ENCODE peak calls at places on chromosomes 7 and 10, in five cellular contexts. One of them, this sample, is unnamed.

GRCh38 chr10:31457858-31458257 is 138.8 kb downstream of the ZEB1 start:
- DNase-seq in left lung: no peak
- DNase-seq in colonic mucosa: no peak
- DNase-seq in breast epithelium: no peak
- DNase-seq in psoas muscle: no peak
- DNase-seq in this sample: no peak

GRCh38 chr10:88932539-88933256 is 19.9 kb downstream of the ACTA2 start:
- DNase-seq in left lung: peak; percentile 43
- DNase-seq in colonic mucosa: peak; percentile 60
- DNase-seq in psoas muscle: peak; percentile 54
- DNase-seq in breast epithelium: peak; percentile 82
- DNase-seq in this sample: no peak

GRCh38 chr7:78530351-78530750 is 731.8 kb downstream of the PHTF2 start:
- DNase-seq in left lung: no peak
- DNase-seq in psoas muscle: no peak
- DNase-seq in colonic mucosa: no peak
- DNase-seq in breast epithelium: no peak
- DNase-seq in this sample: no peak

GRCh38 chr7:35777121-35777520 is 23.7 kb upstream of the SEPTIN7 start:
- DNase-seq in left lung: no peak
- DNase-seq in colonic mucosa: no peak
- DNase-seq in psoas muscle: no peak
- DNase-seq in breast epithelium: no peak
- DNase-seq in this sample: no peak

GRCh38 chr10:121495719-121496118 is 102.5 kb downstream of the FGFR2 start:
- DNase-seq in left lung: no peak
- DNase-seq in colonic mucosa: no peak
- DNase-seq in psoas muscle: no peak
- DNase-seq in breast epithelium: peak; percentile 80
- DNase-seq in this sample: peak; percentile 67

GRCh38 chr7:15836041-15836440 is 149.6 kb upstream of the MEOX2 start:
- DNase-seq in breast epithelium: no peak
- DNase-seq in psoas muscle: no peak
- DNase-seq in left lung: no peak
- DNase-seq in colonic mucosa: no peak
- DNase-seq in this sample: no peak

GRCh38 chr10:35300063-35300699 is 36.1 kb upstream of the CCNY start:
- DNase-seq in left lung: no peak
- DNase-seq in colonic mucosa: peak; percentile 29
- DNase-seq in breast epithelium: no peak
- DNase-seq in psoas muscle: peak; percentile 67
- DNase-seq in this sample: no peak

GRCh38 chr7:115911466-115911865 is 119.1 kb downstream of the TFEC start:
- DNase-seq in colonic mucosa: no peak
- DNase-seq in breast epithelium: no peak
- DNase-seq in psoas muscle: no peak
- DNase-seq in left lung: no peak
- DNase-seq in this sample: no peak

GRCh38 chr7:127586346-127586745 is 950 bp upstream of the GCC1 start:
- DNase-seq in breast epithelium: no peak
- DNase-seq in colonic mucosa: no peak
- DNase-seq in psoas muscle: no peak
- DNase-seq in left lung: no peak
- DNase-seq in this sample: no peak

GRCh38 chr7:125316451-125316850 is 386.8 kb upstream of the POT1 start:
- DNase-seq in left lung: peak; percentile 34
- DNase-seq in colonic mucosa: no peak
- DNase-seq in psoas muscle: no peak
- DNase-seq in breast epithelium: no peak
- DNase-seq in this sample: no peak

GRCh38 chr10:30433286-30433778 is 652 bp upstream of the MAP3K8 start:
- DNase-seq in left lung: peak; percentile 79
- DNase-seq in psoas muscle: peak; percentile 87
- DNase-seq in breast epithelium: peak; percentile 75
- DNase-seq in colonic mucosa: peak; percentile 83
- DNase-seq in this sample: peak; percentile 91

GRCh38 chr10:19164461-19164860 is 115.9 kb downstream of the MALRD1 start:
- DNase-seq in colonic mucosa: no peak
- DNase-seq in left lung: no peak
- DNase-seq in breast epithelium: no peak
- DNase-seq in psoas muscle: no peak
- DNase-seq in this sample: no peak

GRCh38 chr7:13724631-13725566 is 264.6 kb downstream of the ETV1 start:
- DNase-seq in psoas muscle: no peak
- DNase-seq in breast epithelium: no peak
- DNase-seq in left lung: no peak
- DNase-seq in colonic mucosa: no peak
- DNase-seq in this sample: no peak

GRCh38 chr10:129890170-129890569 is 73.9 kb downstream of the EBF3 start:
- DNase-seq in left lung: no peak
- DNase-seq in colonic mucosa: no peak
- DNase-seq in breast epithelium: no peak
- DNase-seq in psoas muscle: peak; percentile 40
- DNase-seq in this sample: no peak

GRCh38 chr7:132161231-132161915 is 414.9 kb downstream of the PLXNA4 start:
- DNase-seq in psoas muscle: peak; percentile 71
- DNase-seq in left lung: peak; percentile 75
- DNase-seq in colonic mucosa: no peak
- DNase-seq in breast epithelium: peak; percentile 49
- DNase-seq in this sample: peak; percentile 89

GRCh38 chr10:87659571-87660483 is at the start of gene PAPSS2:
- DNase-seq in left lung: peak; percentile 83
- DNase-seq in colonic mucosa: peak; percentile 72
- DNase-seq in breast epithelium: peak; percentile 21
- DNase-seq in psoas muscle: peak; percentile 70
- DNase-seq in this sample: peak; percentile 89

GRCh38 chr10:22476601-22477364 is 131.5 kb downstream of the SPAG6 start:
- DNase-seq in left lung: no peak
- DNase-seq in colonic mucosa: no peak
- DNase-seq in psoas muscle: no peak
- DNase-seq in breast epithelium: no peak
- DNase-seq in this sample: no peak

GRCh38 chr7:50627824-50628361 is 62.7 kb upstream of the DDC start:
- DNase-seq in breast epithelium: no peak
- DNase-seq in psoas muscle: peak; percentile 59
- DNase-seq in left lung: no peak
- DNase-seq in colonic mucosa: no peak
- DNase-seq in this sample: peak; percentile 29

GRCh38 chr10:103776878-103777591 is 78.3 kb downstream of the SH3PXD2A start:
- DNase-seq in psoas muscle: peak; percentile 87
- DNase-seq in left lung: no peak
- DNase-seq in colonic mucosa: no peak
- DNase-seq in breast epithelium: no peak
- DNase-seq in this sample: no peak

GRCh38 chr10:30751678-30752331 is 122.3 kb upstream of the LYZL2 start:
- DNase-seq in left lung: peak; percentile 42
- DNase-seq in breast epithelium: no peak
- DNase-seq in psoas muscle: peak; percentile 89
- DNase-seq in colonic mucosa: peak; percentile 56
- DNase-seq in this sample: peak; percentile 82

GRCh38 chr10:51244739-51245138 is 170.5 kb downstream of the PRKG1 start:
- DNase-seq in left lung: no peak
- DNase-seq in breast epithelium: no peak
- DNase-seq in psoas muscle: no peak
- DNase-seq in colonic mucosa: no peak
- DNase-seq in this sample: no peak

GRCh38 chr7:155753446-155753965 is 58.8 kb downstream of the SHH start:
- DNase-seq in psoas muscle: no peak
- DNase-seq in breast epithelium: no peak
- DNase-seq in left lung: no peak
- DNase-seq in colonic mucosa: no peak
- DNase-seq in this sample: no peak

DNA sequence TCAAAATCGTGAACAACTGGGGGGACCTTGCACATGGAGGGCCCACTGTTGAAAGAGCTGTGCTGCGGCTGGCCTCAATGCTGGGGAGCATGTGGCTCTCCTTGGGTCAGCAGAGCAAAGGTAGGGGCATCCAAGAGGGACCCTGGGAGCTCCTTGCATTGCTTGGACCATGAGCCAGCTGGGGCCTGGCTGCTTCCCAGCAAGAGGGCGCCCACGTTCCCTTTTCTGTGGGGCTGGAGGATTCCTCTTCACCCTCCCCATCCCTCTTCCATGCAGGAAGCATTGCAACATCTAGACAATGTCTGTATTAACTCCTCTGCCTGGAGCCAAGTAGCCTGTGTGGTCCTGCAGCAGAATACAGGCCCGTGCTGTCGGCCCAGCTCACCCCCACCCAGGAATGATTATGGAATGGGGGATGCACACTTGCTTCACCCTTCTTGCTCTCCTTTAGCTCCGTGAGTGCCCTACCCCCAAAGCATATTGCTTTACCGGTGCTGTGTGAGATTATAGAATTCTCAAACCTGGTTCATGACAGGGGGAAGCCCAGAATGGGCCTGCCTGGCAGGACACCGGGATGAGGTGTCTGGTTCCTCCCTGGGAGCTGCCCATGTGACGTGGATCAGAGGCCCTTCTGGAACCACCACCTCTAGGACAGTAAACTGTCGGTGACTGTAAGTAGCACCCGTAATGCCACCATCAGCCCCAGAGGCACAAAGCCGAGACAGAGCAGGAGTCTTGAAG is 61.9 kb downstream of the SYPL1 start:
- DNase-seq in colonic mucosa: no peak
- DNase-seq in left lung: no peak
- DNase-seq in breast epithelium: no peak
- DNase-seq in psoas muscle: no peak
- DNase-seq in this sample: no peak
- H3K27ac ChIP-seq in colonic mucosa: no peak overlapping the region
- H3K27ac ChIP-seq in left lung: no peak overlapping the region
- H3K27ac ChIP-seq in breast epithelium: peak overlapping the region; percentile 23
- H3K27ac ChIP-seq in psoas muscle: no peak overlapping the region
- H3K27ac ChIP-seq in this sample: no peak overlapping the region

GRCh38 chr7:159086301-159086925 is 58.3 kb downstream of the VIPR2 start:
- DNase-seq in left lung: peak; percentile 10
- DNase-seq in breast epithelium: no peak
- DNase-seq in colonic mucosa: no peak
- DNase-seq in psoas muscle: no peak
- DNase-seq in this sample: no peak
- H3K4me1 ChIP-seq in left lung: no peaks in the 10 kb centered on the region
- H3K4me1 ChIP-seq in breast epithelium: no peaks in the 10 kb centered on the region
- H3K4me1 ChIP-seq in colonic mucosa: no peaks in the 10 kb centered on the region
- H3K4me1 ChIP-seq in psoas muscle: peaks cover 11% of the 10 kb centered on the region
- H3K4me1 ChIP-seq in this sample: no peaks in the 10 kb centered on the region

GRCh38 chr10:98420786-98421185 is 5.8 kb upstream of the PYROXD2 start:
- DNase-seq in breast epithelium: no peak
- DNase-seq in psoas muscle: no peak
- DNase-seq in colonic mucosa: no peak
- DNase-seq in left lung: no peak
- DNase-seq in this sample: no peak

GRCh38 chr10:98417973-98418372 is 3.0 kb upstream of the PYROXD2 start:
- DNase-seq in left lung: no peak
- DNase-seq in psoas muscle: no peak
- DNase-seq in breast epithelium: no peak
- DNase-seq in colonic mucosa: no peak
- DNase-seq in this sample: no peak

GRCh38 chr10:98417481-98417959 is 2.5 kb upstream of the PYROXD2 start:
- DNase-seq in colonic mucosa: no peak
- DNase-seq in psoas muscle: no peak
- DNase-seq in left lung: no peak
- DNase-seq in breast epithelium: no peak
- DNase-seq in this sample: peak; percentile 61

GRCh38 chr10:98418596-98419265 is 3.7 kb upstream of the PYROXD2 start:
- DNase-seq in colonic mucosa: no peak
- DNase-seq in breast epithelium: no peak
- DNase-seq in left lung: no peak
- DNase-seq in psoas muscle: no peak
- DNase-seq in this sample: peak; percentile 61

DNA sequence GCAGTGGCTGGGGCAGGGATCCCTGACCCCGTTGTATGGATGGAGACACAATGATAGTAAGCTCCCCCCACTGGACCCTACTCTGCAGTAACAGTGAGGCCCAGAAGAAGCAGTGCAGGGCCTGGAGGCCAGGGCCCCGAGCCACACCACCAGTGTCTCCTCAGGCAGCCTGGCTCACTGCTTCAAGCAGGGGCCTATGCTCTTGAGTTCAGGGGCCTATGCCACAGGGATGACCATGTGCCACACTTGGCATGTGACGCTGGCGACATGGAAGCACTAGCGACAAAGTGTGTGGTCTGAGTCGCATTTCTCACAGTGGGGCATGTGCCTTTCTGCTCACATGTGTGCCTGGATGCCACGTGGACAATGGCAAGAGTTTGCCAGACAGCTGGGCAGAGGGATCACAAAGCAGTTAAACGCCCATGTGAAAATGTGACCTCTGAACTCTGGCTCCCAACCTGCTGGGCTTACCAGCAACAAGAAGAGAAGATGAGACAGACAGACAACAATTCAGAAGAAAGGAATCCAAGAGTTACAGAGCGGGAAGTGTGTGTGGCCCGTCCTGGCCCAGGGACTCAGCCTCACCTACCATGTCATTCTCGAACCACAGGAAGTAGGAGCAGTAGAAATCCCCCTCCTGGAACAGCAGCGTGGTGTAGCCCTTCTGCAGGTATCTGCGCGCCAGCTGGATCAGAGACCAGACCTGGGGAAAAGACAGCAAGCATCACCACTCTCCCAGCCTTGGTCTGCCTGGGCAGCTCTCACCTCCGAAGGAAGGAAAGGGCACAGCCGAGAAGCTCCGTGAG is 4.7 kb upstream of the PYROXD2 start:
- DNase-seq in left lung: no peak
- DNase-seq in breast epithelium: no peak
- DNase-seq in colonic mucosa: no peak
- DNase-seq in psoas muscle: no peak
- DNase-seq in this sample: no peak
- H3K36me3 ChIP-seq in left lung: no peaks in the 10 kb centered on the region
- H3K36me3 ChIP-seq in breast epithelium: no peaks in the 10 kb centered on the region
- H3K36me3 ChIP-seq in colonic mucosa: peaks cover 13% of the 10 kb centered on the region
- H3K36me3 ChIP-seq in psoas muscle: peaks cover 64% of the 10 kb centered on the region
- H3K36me3 ChIP-seq in this sample: peaks cover 71% of the 10 kb centered on the region

GRCh38 chr7:141641876-141642275 is 60.1 kb downstream of the DENND11 start:
- DNase-seq in colonic mucosa: no peak
- DNase-seq in left lung: no peak
- DNase-seq in breast epithelium: no peak
- DNase-seq in psoas muscle: no peak
- DNase-seq in this sample: no peak
- H3K27ac ChIP-seq in colonic mucosa: no peak overlapping the region
- H3K27ac ChIP-seq in left lung: no peak overlapping the region
- H3K27ac ChIP-seq in breast epithelium: no peak overlapping the region
- H3K27ac ChIP-seq in psoas muscle: no peak overlapping the region
- H3K27ac ChIP-seq in this sample: no peak overlapping the region

GRCh38 chr10:124669141-124669823 is 74.9 kb downstream of the FAM53B start:
- DNase-seq in left lung: no peak
- DNase-seq in psoas muscle: no peak
- DNase-seq in colonic mucosa: no peak
- DNase-seq in breast epithelium: no peak
- DNase-seq in this sample: no peak
- H3K4me1 ChIP-seq in left lung: peaks cover 76% of the 10 kb centered on the region
- H3K4me1 ChIP-seq in psoas muscle: peaks cover 74% of the 10 kb centered on the region
- H3K4me1 ChIP-seq in colonic mucosa: peaks cover 11% of the 10 kb centered on the region
- H3K4me1 ChIP-seq in breast epithelium: peaks cover 4% of the 10 kb centered on the region
- H3K4me1 ChIP-seq in this sample: peaks cover 67% of the 10 kb centered on the region